ENCODE peak calls at places on chromosome 18, in seven cellular contexts. R is kidney; Z is NCI-H748 treated with DMSO at 0.1 percent for 48 hours; J is SJCRH30; C is HTR-8/SVneo; F is effector memory CD8-positive, alpha-beta T cell; L is AG08395. P is an unnamed sample.

GRCh38 chr18:22267225-22267624 is 97.8 kb downstream of the GATA6 start:
- DNase-seq in R (no peak), J (no peak), F (no peak), C (no peak), Z (no peak), L (no peak), P (no peak)

GRCh38 chr18:33231474-33232317 is 208.8 kb downstream of the CCDC178 start:
- DNase-seq in C (peak), Z (peak), F (no peak), J (peak), R (peak), L (peak), P (peak)

GRCh38 chr18:73733376-73733775 is 414.3 kb downstream of the FBXO15 start:
- DNase-seq in F (no peak), R (no peak), L (no peak), J (no peak), C (no peak), Z (no peak), P (no peak)

GRCh38 chr18:57390044-57390443 is 37.7 kb downstream of the ST8SIA3 start:
- DNase-seq in J (no peak), R (no peak), C (no peak), F (no peak), Z (no peak), L (no peak), P (no peak)

GRCh38 chr18:8854962-8855361 is 149.6 kb downstream of the MTCL1 start:
- DNase-seq in C (no peak), R (no peak), L (no peak), F (no peak), Z (no peak), J (no peak), P (no peak)

GRCh38 chr18:12599966-12600365 is 57.9 kb downstream of the SPIRE1 start:
- DNase-seq in C (no peak), L (no peak), J (no peak), F (no peak), R (no peak), Z (no peak), P (no peak)

GRCh38 chr18:43789234-43790000 is 512.1 kb upstream of the SYT4 start:
- DNase-seq in Z (peak), J (no peak), L (peak), F (no peak), C (no peak), R (no peak), P (no peak)

GRCh38 chr18:41165625-41166024 is 789.4 kb upstream of the PIK3C3 start:
- DNase-seq in J (no peak), C (no peak), L (no peak), Z (no peak), F (no peak), R (no peak), P (no peak)

GRCh38 chr18:77044866-77045664 is 87.5 kb downstream of the MBP start:
- DNase-seq in R (no peak), F (no peak), J (no peak), Z (no peak), L (no peak), C (no peak), P (no peak)

GRCh38 chr18:50287028-50287440 is 458 bp downstream of the CXXC1 start:
- DNase-seq in R (peak), J (no peak), F (no peak), Z (no peak), L (no peak), C (no peak), P (no peak)

GRCh38 chr18:78893396-78894305 is 86.0 kb upstream of the SALL3 start:
- DNase-seq in C (no peak), Z (peak), J (no peak), R (no peak), F (no peak), L (no peak), P (no peak)

GRCh38 chr18:58662118-58662517 is 9.1 kb upstream of the MALT1 start:
- DNase-seq in L (no peak), C (no peak), R (no peak), Z (no peak), F (no peak), J (no peak), P (no peak)

GRCh38 chr18:39591647-39592046 is 2026.0 kb upstream of the CELF4 start:
- DNase-seq in Z (no peak), L (no peak), J (no peak), C (no peak), F (no peak), R (no peak), P (no peak)

P was measured in CD4-positive, alpha-beta memory T cell.